ENCODE peak calls at places on chromosomes 6 and 20, in eight cellular contexts. I, Z, V, E, H, D, M and P are unnamed samples.

GRCh38 chr20:3172126-3172932 is 1.0 kb downstream of the LZTS3 start:
- DNase-seq in E (no peak), I (no peak), M (no peak), V (no peak), H (peak), D (no peak), Z (no peak), P (no peak)

GRCh38 chr6:36245572-36246031 is 24.3 kb upstream of the PNPLA1 start:
- DNase-seq in D (no peak), Z (no peak), M (no peak), V (no peak), H (peak), E (peak), I (no peak), P (no peak)

GRCh38 chr6:155444120-155444917 is 11.3 kb downstream of the NOX3 start:
- DNase-seq in Z (no peak), V (no peak), I (no peak), E (no peak), H (no peak), M (no peak), D (no peak), P (no peak)

GRCh38 chr6:135987226-135987625 is 135.7 kb downstream of the PDE7B start:
- DNase-seq in D (no peak), H (no peak), V (no peak), M (no peak), I (no peak), Z (no peak), E (no peak), P (no peak)

GRCh38 chr6:90892271-90892670 is 305.4 kb upstream of the MAP3K7 start:
- DNase-seq in M (no peak), V (no peak), I (no peak), Z (no peak), D (no peak), H (no peak), E (peak), P (no peak)

GRCh38 chr6:161353208-161353613 is 79.3 kb upstream of the AGPAT4 start:
- DNase-seq in D (peak), V (peak), E (peak), Z (no peak), I (no peak), M (no peak), H (peak), P (no peak)

GRCh38 chr6:11729083-11729482 is 49.5 kb downstream of the ADTRP start:
- DNase-seq in D (no peak), Z (no peak), E (no peak), H (no peak), V (no peak), M (no peak), I (no peak), P (no peak)

GRCh38 chr6:144411506-144412165 is 126.5 kb downstream of the UTRN start:
- DNase-seq in I (no peak), E (no peak), V (no peak), Z (no peak), D (no peak), H (no peak), M (no peak), P (no peak)

GRCh38 chr6:6764764-6765434 is 176.4 kb downstream of the LY86 start:
- DNase-seq in D (no peak), M (no peak), I (peak), H (no peak), E (no peak), Z (no peak), V (no peak), P (no peak)

GRCh38 chr6:162058281-162058875 is 669.2 kb downstream of the PRKN start:
- DNase-seq in D (peak), V (no peak), Z (no peak), H (no peak), M (no peak), I (no peak), E (no peak), P (no peak)

GRCh38 chr6:111759836-111760785 is 113.1 kb downstream of the FYN start:
- DNase-seq in H (no peak), D (no peak), I (no peak), M (no peak), Z (no peak), V (no peak), E (peak), P (no peak)

GRCh38 chr6:31270788-31271640 is 878 bp downstream of the HLA-C start:
- DNase-seq in I (peak), Z (peak), E (peak), H (peak), M (peak), V (no peak), D (no peak), P (peak)

GRCh38 chr6:137416376-137417109 is 77.7 kb downstream of the OLIG3 start:
- DNase-seq in V (no peak), I (no peak), Z (no peak), D (no peak), E (peak), H (no peak), M (no peak), P (no peak)

GRCh38 chr6:26514984-26515383 is 14.9 kb downstream of the BTN1A1 start:
- DNase-seq in Z (no peak), V (no peak), H (no peak), E (no peak), M (no peak), D (no peak), I (no peak), P (no peak)

GRCh38 chr6:106997392-106998257 is 23.1 kb upstream of the CD24 start:
- DNase-seq in H (peak), D (peak), V (peak), Z (no peak), E (peak), M (peak), I (peak), P (peak)

GRCh38 chr20:51860015-51860882 is 57.9 kb upstream of the SALL4 start:
- DNase-seq in D (no peak), Z (no peak), E (no peak), V (no peak), H (no peak), I (no peak), M (no peak), P (no peak)

GRCh38 chr6:44966449-44967091 is 361.6 kb upstream of the RUNX2 start:
- DNase-seq in V (no peak), M (no peak), E (no peak), I (peak), Z (no peak), H (no peak), D (peak), P (no peak)

GRCh38 chr6:137363805-137364138 is 130.4 kb downstream of the OLIG3 start:
- DNase-seq in M (no peak), D (no peak), I (no peak), V (no peak), Z (no peak), E (no peak), H (no peak), P (no peak)

DNA sequence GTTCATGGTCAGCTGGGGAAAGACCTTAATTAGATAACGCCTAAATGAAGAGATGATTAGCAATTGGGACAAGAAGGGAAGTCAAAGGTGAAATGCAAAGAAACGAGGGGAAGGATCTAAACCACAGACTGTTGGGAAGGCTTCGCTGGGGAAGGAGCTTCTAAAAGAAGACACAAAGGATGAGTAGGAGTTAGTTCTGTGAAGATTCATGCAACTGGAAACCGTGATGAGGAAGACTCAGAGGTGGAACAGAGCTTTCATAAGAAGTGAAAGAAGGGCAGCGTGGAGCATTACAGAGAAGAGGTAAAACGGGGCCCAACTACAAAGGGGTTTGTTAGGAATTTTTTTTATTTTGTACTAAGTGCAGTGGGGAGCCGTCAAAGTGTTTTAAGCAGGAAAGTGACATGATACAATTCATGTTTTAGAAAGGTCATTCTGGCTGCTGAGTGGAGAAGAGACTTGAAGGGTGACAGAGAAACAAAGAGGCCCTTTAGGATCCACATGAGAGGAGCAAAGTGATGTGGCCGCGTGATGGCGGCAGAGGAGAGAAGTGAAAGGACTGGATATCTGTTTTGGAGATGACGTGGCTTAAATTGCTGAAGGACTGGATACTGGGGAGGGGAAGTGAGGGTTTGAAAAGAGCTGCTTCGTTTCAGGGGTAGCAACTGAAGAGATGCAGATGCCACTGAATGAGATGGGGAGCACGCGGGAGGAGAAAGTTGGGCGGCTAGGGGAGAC is 33.6 kb downstream of the TTI1 start:
- DNase-seq in D (no peak), H (no peak), M (no peak), E (no peak), V (no peak), I (no peak), Z (no peak), P (no peak)
- TF ChIP-seq CTCF in D (no peak), H (no peak), M (no peak), E (no peak), V (no peak), I (no peak), Z (no peak), P (no peak)

DNA sequence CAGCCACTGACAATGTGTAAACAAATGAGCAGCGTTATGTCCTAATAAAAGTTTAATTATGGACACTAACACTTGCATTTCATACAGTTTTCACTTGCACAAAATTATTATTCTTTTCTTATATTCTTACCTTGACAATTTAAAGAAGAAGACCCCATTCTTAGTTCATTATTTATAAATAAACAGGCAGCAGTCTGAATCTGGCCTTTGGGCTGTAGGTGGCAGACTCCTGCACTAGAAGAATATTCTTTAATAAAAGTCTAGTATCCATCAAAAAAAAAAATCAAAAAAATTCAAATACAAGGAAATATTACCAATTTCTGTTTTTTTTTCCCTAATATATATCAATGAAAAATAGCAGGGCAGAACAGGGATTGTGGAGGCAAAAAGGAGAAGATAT is 24.8 kb downstream of the PTCHD4 start:
- DNase-seq in I (no peak), V (no peak), D (no peak), Z (no peak), H (no peak), M (no peak), E (no peak), P (no peak)
- TF ChIP-seq CTCF in I (no peak), V (no peak), D (peak), Z (no peak), H (peak), M (peak), E (peak), P (no peak)

GRCh38 chr6:133184798-133185380 is 56.3 kb upstream of the EYA4 start:
- DNase-seq in M (no peak), D (peak), I (no peak), Z (no peak), V (no peak), E (peak), H (no peak), P (peak)
- TF ChIP-seq CTCF in M (peak), D (peak), I (no peak), Z (peak), V (peak), E (peak), H (peak), P (peak)

GRCh38 chr6:4957521-4958231 is 46.2 kb downstream of the RPP40 start:
- DNase-seq in Z (peak), E (peak), H (peak), D (no peak), V (peak), I (no peak), M (no peak), P (no peak)
- TF ChIP-seq CTCF in Z (no peak), E (peak), H (peak), D (peak), V (no peak), I (peak), M (peak), P (no peak)

GRCh38 chr6:57313711-57314471 is 3.5 kb upstream of the PRIM2 start:
- DNase-seq in D (peak), Z (peak), V (no peak), E (no peak), H (no peak), M (no peak), I (peak), P (no peak)
- TF ChIP-seq CTCF in D (no peak), Z (no peak), V (no peak), E (no peak), H (no peak), M (no peak), I (no peak), P (no peak)

GRCh38 chr6:43391448-43392031 is 22.1 kb upstream of the ZNF318 start:
- DNase-seq in V (no peak), H (no peak), I (no peak), M (no peak), E (no peak), D (no peak), Z (no peak), P (no peak)

GRCh38 chr6:43383021-43383667 is 13.7 kb upstream of the ZNF318 start:
- DNase-seq in H (no peak), D (no peak), E (no peak), I (no peak), V (no peak), M (no peak), Z (no peak), P (no peak)

GRCh38 chr6:43389713-43390265 is 20.3 kb upstream of the ZNF318 start:
- DNase-seq in H (no peak), I (no peak), D (no peak), Z (no peak), M (no peak), V (no peak), E (no peak), P (no peak)

GRCh38 chr6:43386492-43386891 is 17.0 kb upstream of the ZNF318 start:
- DNase-seq in E (no peak), M (no peak), I (no peak), V (no peak), Z (no peak), D (no peak), H (no peak), P (no peak)
- TF ChIP-seq CTCF in E (no peak), M (peak), I (no peak), V (no peak), Z (no peak), D (no peak), H (peak), P (no peak)